ENCODE peak calls at places on chromosomes 16 and 17, in six cellular contexts. O is PC-3, N is GM23248, E is stomach, K is gastrocnemius medialis, Z is right atrium auricular region. Q is an unnamed sample. For H3K27me3, the result is how much of the 10 kb centered on the place peaks cover.

GRCh38 chr16:50202926-50203624 is 50.0 kb downstream of the TENT4B start:
- DNase-seq in O (peak), N (peak), E (no peak), K (no peak), Z (no peak), Q (no peak)

GRCh38 chr17:6421700-6422604 is 13.0 kb downstream of the AIPL1 start:
- DNase-seq in O (peak), N (peak), E (peak), K (peak), Z (peak), Q (peak)

GRCh38 chr17:41563607-41564006 is 8.3 kb downstream of the KRT9 start:
- DNase-seq in O (no peak), N (no peak), E (no peak), K (no peak), Z (no peak), Q (no peak)

GRCh38 chr17:40110026-40110425 is 9.6 kb upstream of the NR1D1 start:
- DNase-seq in O (no peak), N (no peak), E (no peak), K (no peak), Z (no peak), Q (peak)

GRCh38 chr17:61385869-61386245 is 13.8 kb upstream of the TBX2 start:
- DNase-seq in O (peak), N (peak), E (no peak), K (no peak), Z (no peak), Q (no peak)

GRCh38 chr17:33335491-33336173 is 42.5 kb upstream of the ASIC2 start:
- DNase-seq in O (no peak), N (peak), E (no peak), K (no peak), Z (no peak), Q (peak)

GRCh38 chr17:68196394-68197090 is 51.3 kb upstream of the AMZ2 start:
- DNase-seq in O (no peak), N (peak), E (no peak), K (no peak), Z (no peak), Q (peak)

GRCh38 chr16:57540387-57540786 is 2.1 kb upstream of the ADGRG5 start:
- DNase-seq in O (no peak), N (no peak), E (peak), K (no peak), Z (peak), Q (peak)

GRCh38 chr16:81437860-81438259 is 6.7 kb upstream of the CMIP start:
- DNase-seq in O (peak), N (no peak), E (no peak), K (no peak), Z (no peak), Q (no peak)

GRCh38 chr17:80938556-80938955 is 53.1 kb upstream of the CHMP6 start:
- DNase-seq in O (no peak), N (no peak), E (no peak), K (no peak), Z (no peak), Q (no peak)

GRCh38 chr16:72202014-72202413 is 30.1 kb upstream of the PMFBP1 start:
- DNase-seq in O (peak), N (peak), E (no peak), K (no peak), Z (no peak), Q (no peak)

GRCh38 chr17:16286009-16286946 is 67.0 kb downstream of the CENPV start:
- DNase-seq in O (peak), N (peak), E (peak), K (peak), Z (peak), Q (peak)

GRCh38 chr16:84486551-84487235 is 17.8 kb downstream of the MEAK7 start:
- DNase-seq in O (no peak), N (no peak), E (peak), K (no peak), Z (no peak), Q (peak)

GRCh38 chr16:58551496-58551895 is 36.2 kb downstream of the SETD6 start:
- DNase-seq in O (no peak), N (peak), E (no peak), K (no peak), Z (no peak), Q (no peak)

GRCh38 chr16:35414139-35414538 is 1954.7 kb downstream of the TP53TG3F start:
- DNase-seq in O (no peak), N (no peak), E (no peak), K (no peak), Z (no peak), Q (no peak)

GRCh38 chr17:71792966-71793365 is 327.9 kb upstream of the SOX9 start:
- DNase-seq in O (peak), N (peak), E (no peak), K (no peak), Z (no peak), Q (no peak)

GRCh38 chr17:21286771-21287702 is 2.5 kb downstream of the MAP2K3 start:
- DNase-seq in O (peak), N (no peak), E (peak), K (no peak), Z (no peak), Q (no peak)

GRCh38 chr16:78528265-78528664 is 428.8 kb downstream of the WWOX start:
- DNase-seq in O (no peak), N (no peak), E (no peak), K (no peak), Z (no peak), Q (no peak)

GRCh38 chr16:63663155-63663554 is 1458.7 kb downstream of the CDH11 start:
- DNase-seq in O (no peak), N (no peak), E (no peak), K (no peak), Z (no peak), Q (no peak)

GRCh38 chr16:23679274-23679985 is 741 bp downstream of the PLK1 start:
- DNase-seq in O (peak), N (no peak), E (no peak), K (no peak), Z (no peak), Q (peak)

GRCh38 chr17:16915752-16916556 is 56.0 kb downstream of the TNFRSF13B start:
- DNase-seq in O (peak), N (peak), E (peak), K (no peak), Z (peak), Q (peak)

GRCh38 chr16:15041260-15042011 is 14.4 kb downstream of the NTAN1 start:
- DNase-seq in O (no peak), N (peak), E (peak), K (peak), Z (peak), Q (peak)

GRCh38 chr17:69480197-69480596 is 65.7 kb downstream of the MAP2K6 start:
- DNase-seq in O (no peak), N (no peak), E (no peak), K (peak), Z (no peak), Q (no peak)

GRCh38 chr17:58331815-58332719 is 3.5 kb upstream of the TSPOAP1 start:
- DNase-seq in O (no peak), N (no peak), E (peak), K (no peak), Z (no peak), Q (peak)

GRCh38 chr16:65012357-65012756 is 109.5 kb downstream of the CDH11 start:
- DNase-seq in O (no peak), N (peak), E (no peak), K (no peak), Z (no peak), Q (no peak)

GRCh38 chr17:77217566-77217965 is 76.8 kb downstream of the SEC14L1 start:
- DNase-seq in O (no peak), N (no peak), E (no peak), K (no peak), Z (no peak), Q (no peak)

GRCh38 chr16:11497851-11498289 is 88.8 kb downstream of the LITAF start:
- DNase-seq in O (no peak), N (peak), E (no peak), K (no peak), Z (peak), Q (no peak)

GRCh38 chr16:709651-710499 is 4.3 kb upstream of the FBXL16 start:
- DNase-seq in O (peak), N (peak), E (no peak), K (no peak), Z (no peak), Q (peak)

GRCh38 chr16:83842755-83843507 is 35.2 kb downstream of the HSBP1 start:
- DNase-seq in O (no peak), N (no peak), E (no peak), K (peak), Z (no peak), Q (no peak)

GRCh38 chr16:68079616-68080344 is 5.4 kb upstream of the NFATC3 start:
- DNase-seq in O (no peak), N (no peak), E (peak), K (peak), Z (no peak), Q (peak)

GRCh38 chr17:12987120-12987519 is 30.7 kb downstream of the ELAC2 start:
- DNase-seq in O (no peak), N (no peak), E (no peak), K (no peak), Z (no peak), Q (peak)

GRCh38 chr17:81735181-81736102 is 23.4 kb downstream of the SLC25A10 start:
- DNase-seq in O (peak), N (peak), E (peak), K (no peak), Z (no peak), Q (no peak)

GRCh38 chr17:41392278-41392677 is 5.1 kb downstream of the KRT31 start:
- DNase-seq in O (no peak), N (peak), E (no peak), K (no peak), Z (no peak), Q (no peak)

GRCh38 chr17:17300624-17301568 is 2.3 kb upstream of the NT5M start:
- DNase-seq in O (no peak), N (peak), E (peak), K (no peak), Z (no peak), Q (peak)

GRCh38 chr17:27239046-27239445 is 54.9 kb upstream of the WSB1 start:
- DNase-seq in O (no peak), N (no peak), E (no peak), K (no peak), Z (no peak), Q (peak)

GRCh38 chr16:1917056-1917664 is 1.1 kb downstream of the HS3ST6 start:
- DNase-seq in O (no peak), N (no peak), E (no peak), K (no peak), Z (no peak), Q (peak)

GRCh38 chr17:1941241-1942065 is 83.7 kb downstream of the RTN4RL1 start:
- DNase-seq in O (no peak), N (no peak), E (no peak), K (no peak), Z (no peak), Q (peak)
- H3K4me3 ChIP-seq in O (no peak), N (no peak), E (no peak), K (no peak), Z (no peak), Q (no peak)

GRCh38 chr17:63998050-63998720 is at the start of gene PRR29:
- DNase-seq in O (peak), N (peak), E (peak), K (no peak), Z (no peak), Q (peak)

GRCh38 chr17:63996430-63997182 is 1.5 kb upstream of the PRR29 start:
- DNase-seq in O (no peak), N (no peak), E (no peak), K (no peak), Z (no peak), Q (no peak)

GRCh38 chr17:63995626-63996025 is 2.5 kb upstream of the PRR29 start:
- DNase-seq in O (no peak), N (no peak), E (no peak), K (no peak), Z (no peak), Q (peak)

GRCh38 chr17:63998721-63999679 is 849 bp downstream of the PRR29 start:
- DNase-seq in O (no peak), N (no peak), E (no peak), K (no peak), Z (no peak), Q (peak)

DNA sequence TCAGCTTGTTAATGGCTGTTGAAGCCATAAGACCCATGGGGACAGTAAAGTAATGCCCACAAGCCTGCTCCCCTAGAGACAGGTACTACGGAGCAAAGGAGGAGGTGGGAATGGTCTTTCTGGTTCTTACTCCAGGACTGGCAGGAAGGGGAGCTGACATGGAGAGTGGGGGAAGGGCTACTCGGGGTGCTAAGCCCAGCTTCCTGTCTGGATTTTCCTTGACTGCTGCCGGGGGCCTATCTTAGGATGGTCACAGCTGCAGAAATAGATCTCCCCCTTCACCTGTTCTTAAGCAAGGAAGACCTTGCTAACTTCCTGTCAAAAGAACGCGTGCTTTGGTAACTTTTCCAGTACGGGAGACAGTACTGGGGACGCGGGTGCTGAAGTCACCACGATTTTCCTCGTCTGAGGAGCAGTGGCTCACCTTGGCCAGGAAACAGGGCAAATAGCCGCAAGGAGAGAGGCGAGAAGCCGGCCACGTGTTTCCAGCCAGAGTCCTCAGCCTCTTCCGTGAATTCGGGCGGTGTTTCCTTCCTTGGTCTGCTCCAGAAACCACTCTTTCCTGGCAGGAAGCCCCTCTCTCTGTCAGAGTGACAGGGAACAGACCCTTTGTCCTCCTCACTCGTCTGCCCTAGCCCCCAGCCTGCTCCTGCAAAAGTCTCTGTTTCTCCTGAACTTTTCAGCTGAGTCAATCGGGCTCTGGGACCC is 656 bp upstream of the PRR29 start:
- DNase-seq in O (no peak), N (peak), E (no peak), K (no peak), Z (no peak), Q (peak)
- H3K27me3 ChIP-seq in O (under half), N (under half), E (under half), K (under half), Z (under half), Q (under half)

DNA sequence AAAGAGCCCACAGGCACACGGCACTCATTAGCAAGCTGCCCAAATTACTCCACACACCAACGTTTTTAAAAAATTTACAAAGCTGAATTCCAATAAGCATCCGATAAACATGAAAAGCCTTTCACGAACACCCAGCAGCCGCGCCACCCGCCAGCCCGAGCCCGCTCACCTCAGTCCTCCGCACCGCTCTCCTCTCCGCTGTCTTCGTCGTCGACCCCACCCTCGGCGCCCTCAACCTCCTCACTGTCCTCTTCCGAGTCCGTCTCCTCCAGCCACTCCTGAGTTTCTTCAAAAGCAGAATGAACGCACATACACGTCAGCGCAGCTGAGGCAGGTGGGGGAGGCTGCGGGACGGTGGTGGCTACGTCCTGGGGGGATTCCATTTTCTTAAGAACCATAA is 57.6 kb downstream of the KLHDC4 start:
- DNase-seq in O (no peak), N (no peak), E (no peak), K (no peak), Z (no peak), Q (no peak)
- H3K4me3 ChIP-seq in O (no peak), N (no peak), E (no peak), K (no peak), Z (no peak), Q (no peak)

GRCh38 chr17:31997005-31997404 is 10.2 kb upstream of the LRRC37B start:
- DNase-seq in O (no peak), N (no peak), E (no peak), K (no peak), Z (no peak), Q (no peak)
- H3K27me3 ChIP-seq in O (under half), N (under half), E (under half), K (under half), Z (under half), Q (under half)

GRCh38 chr17:3475812-3476686 is at the start of gene ASPA:
- DNase-seq in O (no peak), N (peak), E (no peak), K (no peak), Z (no peak), Q (no peak)
- H3K4me3 ChIP-seq in O (no peak), N (peak), E (peak), K (peak), Z (peak), Q (no peak)

GRCh38 chr16:17215306-17215705 is 255.5 kb downstream of the XYLT1 start:
- DNase-seq in O (no peak), N (no peak), E (no peak), K (no peak), Z (no peak), Q (no peak)

GRCh38 chr16:17211797-17212196 is 259.0 kb downstream of the XYLT1 start:
- DNase-seq in O (no peak), N (peak), E (no peak), K (no peak), Z (no peak), Q (peak)

GRCh38 chr16:17213974-17214373 is 256.8 kb downstream of the XYLT1 start:
- DNase-seq in O (no peak), N (no peak), E (no peak), K (no peak), Z (no peak), Q (no peak)

GRCh38 chr16:17213025-17213424 is 257.7 kb downstream of the XYLT1 start:
- DNase-seq in O (no peak), N (no peak), E (no peak), K (no peak), Z (no peak), Q (no peak)
- H3K27me3 ChIP-seq in O (under half), N (under half), E (under half), K (under half), Z (under half), Q (under half)

GRCh38 chr16:86517652-86518258 is 7.4 kb downstream of the FOXF1 start:
- DNase-seq in O (peak), N (peak), E (peak), K (no peak), Z (no peak), Q (peak)

GRCh38 chr16:86521236-86522197 is 11.2 kb downstream of the FOXF1 start:
- DNase-seq in O (no peak), N (no peak), E (no peak), K (no peak), Z (no peak), Q (no peak)

GRCh38 chr16:86519007-86519648 is 8.8 kb downstream of the FOXF1 start:
- DNase-seq in O (no peak), N (no peak), E (no peak), K (no peak), Z (no peak), Q (no peak)

GRCh38 chr16:86520317-86521210 is 10.2 kb downstream of the FOXF1 start:
- DNase-seq in O (no peak), N (no peak), E (no peak), K (no peak), Z (no peak), Q (no peak)

DNA sequence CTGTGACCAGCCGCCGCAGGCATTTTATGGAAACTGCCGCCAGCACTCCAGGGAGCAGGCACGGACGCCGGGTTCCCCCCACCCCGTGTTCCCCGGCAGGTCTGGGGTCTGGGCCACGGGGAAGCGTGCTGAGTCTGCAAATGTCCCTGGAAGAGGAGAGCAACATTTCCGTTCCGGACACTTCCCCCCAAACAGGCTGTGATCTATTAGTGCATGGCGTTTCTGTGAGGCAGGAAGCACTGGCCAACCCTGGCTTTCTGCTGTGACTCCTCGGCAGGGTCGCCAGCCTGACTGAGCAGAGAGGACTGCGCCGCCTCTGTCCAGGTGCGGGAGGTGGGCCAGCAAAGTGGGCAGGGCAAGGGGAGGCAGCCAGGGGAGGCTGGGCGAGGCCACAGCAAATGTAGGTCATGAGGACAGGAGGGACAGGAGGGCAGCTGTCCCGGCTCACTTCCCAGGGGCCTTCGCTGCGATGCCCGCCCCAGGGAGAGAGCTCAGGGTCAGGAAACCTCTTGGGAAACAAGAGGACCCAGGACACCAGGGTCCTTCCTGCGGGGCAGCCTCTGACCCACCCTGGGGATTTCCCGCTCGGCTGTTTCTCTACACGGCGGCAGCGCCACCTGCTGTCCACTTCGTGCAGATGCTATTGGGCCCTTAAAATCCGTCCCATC is 9.5 kb downstream of the FOXF1 start:
- DNase-seq in O (peak), N (peak), E (peak), K (no peak), Z (no peak), Q (peak)
- H3K4me3 ChIP-seq in O (peak), N (peak), E (no peak), K (no peak), Z (no peak), Q (no peak)